ENCODE peak calls at places on chromosome 7, in four cellular contexts. T is sigmoid colon, U is amniotic stem cell, S is putamen. Q is an unnamed sample.

GRCh38 chr7:94055963-94056362 is 51.8 kb upstream of the BET1 start:
- DNase-seq in T (no peak), U (no peak), S (no peak), Q (no peak)

GRCh38 chr7:113710310-113711106 is 208.3 kb downstream of the PPP1R3A start:
- DNase-seq in T (no peak), U (peak), S (peak), Q (peak)

GRCh38 chr7:106017657-106018056 is 54.6 kb downstream of the CDHR3 start:
- DNase-seq in T (no peak), U (no peak), S (no peak), Q (no peak)

GRCh38 chr7:129480674-129481363 is 21.5 kb upstream of the SMKR1 start:
- DNase-seq in T (no peak), U (no peak), S (no peak), Q (no peak)

GRCh38 chr7:74272305-74273038 is 16.7 kb upstream of the CLIP2 start:
- DNase-seq in T (peak), U (peak), S (no peak), Q (peak)

GRCh38 chr7:152762056-152762455 is 2.5 kb downstream of the ACTR3B start:
- DNase-seq in T (no peak), U (no peak), S (no peak), Q (no peak)

GRCh38 chr7:64892116-64892515 is 11.0 kb upstream of the ZNF273 start:
- DNase-seq in T (no peak), U (no peak), S (no peak), Q (no peak)

GRCh38 chr7:27193335-27194001 is 6.4 kb downstream of the HOXA13 start:
- DNase-seq in T (no peak), U (no peak), S (no peak), Q (no peak)

GRCh38 chr7:151199196-151199874 is 11.0 kb downstream of the H2BK1 start:
- DNase-seq in T (no peak), U (no peak), S (no peak), Q (no peak)

GRCh38 chr7:23759556-23760391 is 49.8 kb downstream of the STK31 start:
- DNase-seq in T (no peak), U (no peak), S (no peak), Q (no peak)

Q was measured in substantia nigra.